ENCODE peak calls at places on chromosomes 6 and 20, in six cellular contexts. D, T, F, J, H and B are unnamed samples.

GRCh38 chr6:423062-423798 is 31.7 kb downstream of the IRF4 start:
- DNase-seq in D (peak; percentile 35), F (no peak), J (no peak), H (no peak), T (no peak), B (no peak)

GRCh38 chr6:164911873-164912580 is 397.4 kb downstream of the C6orf118 start:
- DNase-seq in F (no peak), T (no peak), J (no peak), D (no peak), H (no peak), B (no peak)

GRCh38 chr6:126071000-126071647 is 84.8 kb downstream of the TRMT11 start:
- DNase-seq in D (no peak), J (no peak), H (no peak), T (no peak), F (no peak), B (no peak)

GRCh38 chr20:59526242-59527225 is 77.8 kb upstream of the PHACTR3 start:
- DNase-seq in D (no peak), H (no peak), T (no peak), F (no peak), J (no peak), B (no peak)

GRCh38 chr20:4435210-4435609 is 286.5 kb upstream of the PRND start:
- DNase-seq in H (no peak), J (no peak), F (no peak), T (no peak), D (no peak), B (no peak)

GRCh38 chr20:36274248-36274841 is 31.8 kb upstream of the DLGAP4 start:
- DNase-seq in H (peak; percentile 54), D (peak; percentile 41), T (no peak), J (no peak), F (no peak), B (no peak)

GRCh38 chr20:11232249-11232648 is 558.5 kb upstream of the JAG1 start:
- DNase-seq in H (no peak), F (no peak), J (no peak), D (no peak), T (no peak), B (no peak)

GRCh38 chr20:32208499-32209154 is 947 bp downstream of the POFUT1 start:
- DNase-seq in D (no peak), J (no peak), T (no peak), F (no peak), H (no peak), B (no peak)

GRCh38 chr6:99868074-99868702 is 125.8 kb downstream of the MCHR2 start:
- DNase-seq in H (no peak), T (peak; percentile 55), F (peak; percentile 74), D (peak; percentile 71), J (peak; percentile 43), B (peak; percentile 0)

GRCh38 chr6:125415921-125416320 is 114.2 kb upstream of the HDDC2 start:
- DNase-seq in T (no peak), F (no peak), J (no peak), D (no peak), H (no peak), B (no peak)

GRCh38 chr6:16633961-16634360 is 127.3 kb downstream of the ATXN1 start:
- DNase-seq in J (no peak), T (no peak), D (no peak), F (no peak), H (no peak), B (no peak)

GRCh38 chr20:64766-65322 is 22.6 kb upstream of the DEFB125 start:
- DNase-seq in T (no peak), D (no peak), H (no peak), J (no peak), F (no peak), B (no peak)
- H3K9me3 ChIP-seq in T (peaks cover 12% of the 10 kb centered on the region), D (peaks cover 12% of the 10 kb centered on the region), H (no peaks in the 10 kb centered on the region), J (peaks cover 20% of the 10 kb centered on the region), F (no peaks in the 10 kb centered on the region), B (no peaks in the 10 kb centered on the region)

GRCh38 chr6:21073318-21073839 is 520.2 kb upstream of the SOX4 start:
- DNase-seq in D (no peak), F (no peak), T (no peak), H (no peak), J (no peak), B (no peak)
- H3K9me3 ChIP-seq in D (no peaks in the 10 kb centered on the region), F (no peaks in the 10 kb centered on the region), T (peaks cover 7% of the 10 kb centered on the region), H (no peaks in the 10 kb centered on the region), J (no peaks in the 10 kb centered on the region), B (no peaks in the 10 kb centered on the region)

DNA sequence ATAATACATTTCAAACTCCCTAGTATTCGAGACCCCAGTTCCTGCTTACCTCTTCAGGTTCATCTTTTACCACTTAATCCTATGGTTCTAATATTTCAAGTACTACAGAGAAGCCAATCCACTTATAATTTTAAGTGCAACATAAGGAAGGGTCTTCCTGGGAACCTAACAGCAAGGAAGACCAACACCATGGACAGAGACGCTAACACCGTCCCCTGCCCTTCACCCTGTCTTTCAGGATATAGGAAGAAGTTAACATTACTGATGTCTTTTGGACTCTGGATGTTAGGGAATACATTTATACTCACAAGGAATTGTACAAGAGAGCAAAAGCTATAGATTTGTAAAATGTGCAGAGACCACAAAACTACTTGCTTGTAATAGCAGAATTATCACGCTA is 565.0 kb upstream of the CHD6 start:
- DNase-seq in F (no peak), D (no peak), T (no peak), J (no peak), H (no peak), B (no peak)
- H3K9me3 ChIP-seq in F (no peaks in the 10 kb centered on the region), D (peaks cover 7% of the 10 kb centered on the region), T (no peaks in the 10 kb centered on the region), J (no peaks in the 10 kb centered on the region), H (no peaks in the 10 kb centered on the region), B (no peaks in the 10 kb centered on the region)

DNA sequence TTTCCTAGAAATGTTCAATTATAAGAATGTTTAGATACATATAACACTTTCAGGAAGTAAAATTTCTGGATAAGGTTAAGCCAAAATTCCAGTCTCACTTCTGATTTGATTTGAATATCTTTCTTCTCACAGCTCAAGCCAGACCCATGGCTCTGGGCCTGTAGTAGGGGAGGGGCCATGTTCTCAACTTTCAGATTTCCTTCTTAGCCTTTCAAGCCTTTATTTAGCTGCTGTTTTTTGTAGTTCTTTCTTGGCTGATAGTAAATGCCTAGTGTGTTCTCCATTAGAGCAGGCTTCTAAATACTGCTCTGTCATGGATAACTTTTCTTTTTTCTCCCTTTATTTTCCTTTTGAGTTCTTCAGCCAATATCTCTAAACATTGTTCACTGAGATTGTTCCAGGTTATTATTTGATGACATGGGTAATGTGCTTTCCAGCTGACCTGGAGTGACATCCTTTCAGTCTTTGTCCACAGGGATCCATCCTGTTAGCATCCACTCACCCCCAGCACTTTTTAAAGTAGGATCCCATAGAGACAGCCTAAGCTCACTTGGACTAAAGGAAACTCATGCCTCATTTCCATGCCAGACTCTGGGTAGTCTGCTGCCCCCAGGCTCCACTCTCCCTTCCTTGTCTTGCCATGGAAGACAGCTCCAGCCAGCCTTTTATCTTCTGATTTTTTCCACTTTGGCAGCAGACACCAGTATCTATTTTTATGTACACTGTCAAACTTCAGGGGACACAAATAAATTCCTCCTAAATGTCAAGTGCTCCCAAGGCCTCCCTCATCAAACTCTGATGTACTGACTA is 645.5 kb downstream of the RNF144B start:
- DNase-seq in H (no peak), F (no peak), J (no peak), T (no peak), D (no peak), B (no peak)
- H3K9me3 ChIP-seq in H (no peaks in the 10 kb centered on the region), F (no peaks in the 10 kb centered on the region), J (no peaks in the 10 kb centered on the region), T (no peaks in the 10 kb centered on the region), D (no peaks in the 10 kb centered on the region), B (no peaks in the 10 kb centered on the region)